ENCODE peak calls at places on chromosomes 2 and 18, in four cellular contexts. O is GM06990, T is GM12865, L is neural crest cell. Y is an unnamed sample.

GRCh38 chr2:54724560-54725342 is 1.3 kb downstream of the EML6 start:
- DNase-seq in O (peak; percentile 34), T (peak; percentile 33), L (peak; percentile 31), Y (no peak)

GRCh38 chr2:52821631-52822030 is 946.0 kb upstream of the CHAC2 start:
- DNase-seq in O (no peak), L (no peak), T (no peak), Y (no peak)

GRCh38 chr2:46939596-46940359 is 24.2 kb upstream of the MCFD2 start:
- DNase-seq in O (no peak), L (no peak), T (no peak), Y (no peak)

GRCh38 chr2:140526575-140526974 is 1604.2 kb downstream of the LRP1B start:
- DNase-seq in T (no peak), O (no peak), L (no peak), Y (no peak)

GRCh38 chr18:78976697-78977626 is 2.7 kb upstream of the SALL3 start:
- DNase-seq in T (no peak), O (no peak), L (no peak), Y (no peak)

GRCh38 chr2:112579280-112579679 is 5.1 kb upstream of the CHCHD5 start:
- DNase-seq in L (no peak), O (no peak), T (no peak), Y (no peak)

GRCh38 chr2:73050011-73050617 is 21.4 kb downstream of the SFXN5 start:
- DNase-seq in T (no peak), L (no peak), O (no peak), Y (no peak)

GRCh38 chr2:138922973-138923563 is 142.9 kb upstream of the NXPH2 start:
- DNase-seq in L (no peak), O (no peak), T (no peak), Y (no peak)

GRCh38 chr18:6781179-6781714 is 51.7 kb downstream of the ARHGAP28 start:
- DNase-seq in T (no peak), O (no peak), L (peak; percentile 18), Y (no peak)

GRCh38 chr2:174577967-174578589 is 19.5 kb downstream of the WIPF1 start:
- DNase-seq in O (no peak), T (peak; percentile 72), L (no peak), Y (no peak)

GRCh38 chr2:220779918-220780317 is 792.2 kb downstream of the EPHA4 start:
- DNase-seq in T (no peak), L (no peak), O (no peak), Y (no peak)

GRCh38 chr18:54679318-54680149 is 88.5 kb downstream of the DYNAP start:
- DNase-seq in O (peak; percentile 2), T (peak; percentile 38), L (no peak), Y (no peak)

GRCh38 chr2:96152301-96153165 is 7.3 kb upstream of the DUSP2 start:
- DNase-seq in O (no peak), L (no peak), T (no peak), Y (no peak)

GRCh38 chr2:98771771-98772521 is 41.0 kb upstream of the MGAT4A start:
- DNase-seq in T (peak; percentile 73), L (no peak), O (peak; percentile 37), Y (no peak)

GRCh38 chr2:224885836-224886547 is 156.3 kb downstream of the DOCK10 start:
- DNase-seq in L (no peak), T (peak; percentile 67), O (peak; percentile 47), Y (no peak)

GRCh38 chr18:44098551-44099098 is 582.1 kb upstream of the SETBP1 start:
- DNase-seq in O (peak; percentile 3), T (peak; percentile 14), L (no peak), Y (no peak)

GRCh38 chr2:69086466-69086865 is 73.5 kb downstream of the ANTXR1 start:
- DNase-seq in L (no peak), T (no peak), O (no peak), Y (no peak)

GRCh38 chr2:15346624-15347023 is 214.5 kb downstream of the NBAS start:
- DNase-seq in L (no peak), O (no peak), T (no peak), Y (no peak)

GRCh38 chr2:177246000-177246399 is 18.5 kb downstream of the NFE2L2 start:
- DNase-seq in L (no peak), T (no peak), O (no peak), Y (no peak)

GRCh38 chr2:163794635-163795034 is 58.8 kb upstream of the FIGN start:
- DNase-seq in T (no peak), O (no peak), L (no peak), Y (no peak)

GRCh38 chr2:27715318-27716165 is 51.9 kb downstream of the SLC4A1AP start:
- DNase-seq in L (no peak), O (peak; percentile 37), T (peak; percentile 22), Y (no peak)

GRCh38 chr2:172408143-172408766 is 19.1 kb upstream of the ITGA6 start:
- DNase-seq in T (no peak), O (no peak), L (no peak), Y (no peak)

GRCh38 chr2:239466046-239466754 is 65.4 kb upstream of the HDAC4 start:
- DNase-seq in O (no peak), T (no peak), L (no peak), Y (no peak)

GRCh38 chr2:58660046-58660445 is 418.9 kb upstream of the FANCL start:
- DNase-seq in O (no peak), L (no peak), T (no peak), Y (no peak)

GRCh38 chr2:142834003-142834402 is 43.5 kb upstream of the KYNU start:
- DNase-seq in T (no peak), O (peak; percentile 16), L (no peak), Y (no peak)

GRCh38 chr2:239991689-239992314 is 33.3 kb downstream of the NDUFA10 start:
- DNase-seq in L (no peak), T (peak; percentile 56), O (peak; percentile 22), Y (no peak)